ENCODE peak calls at places on chromosomes 16 and 17, in five cellular contexts. R, S, T, G and A are unnamed samples.

GRCh38 chr16:19354371-19354770 is 63.3 kb upstream of the TMC5 start:
- DNase-seq in R (no peak), S (no peak), T (no peak), G (no peak), A (no peak)

GRCh38 chr16:23145608-23146007 is 3.6 kb downstream of the USP31 start:
- DNase-seq in R (no peak), S (no peak), T (no peak), G (no peak), A (no peak)

GRCh38 chr17:38568274-38568673 is 37.5 kb downstream of the SRCIN1 start:
- DNase-seq in R (no peak), S (no peak), T (peak; percentile 83), G (no peak), A (no peak)

GRCh38 chr16:11188801-11189740 is 66.9 kb downstream of the SOCS1 start:
- DNase-seq in R (no peak), S (no peak), T (no peak), G (no peak), A (no peak)

GRCh38 chr16:4190086-4190485 is 51.8 kb downstream of the SRL start:
- DNase-seq in R (no peak), S (no peak), T (no peak), G (no peak), A (no peak)

GRCh38 chr16:29900102-29900887 is at the start of gene ASPHD1:
- DNase-seq in R (no peak), S (peak; percentile 83), T (peak; percentile 95), G (peak; percentile 73), A (peak; percentile 79)

GRCh38 chr16:56776562-56776961 is 46.6 kb downstream of the NUP93 start:
- DNase-seq in R (no peak), S (no peak), T (no peak), G (no peak), A (no peak)

GRCh38 chr16:17365211-17365541 is 105.6 kb downstream of the XYLT1 start:
- DNase-seq in R (no peak), S (no peak), T (no peak), G (no peak), A (no peak)

GRCh38 chr16:23407436-23408125 is 45.4 kb downstream of the COG7 start:
- DNase-seq in R (no peak), S (no peak), T (no peak), G (no peak), A (no peak)

GRCh38 chr17:9050801-9051401 is 29.6 kb downstream of the NTN1 start:
- DNase-seq in R (peak; percentile 56), S (no peak), T (peak; percentile 88), G (no peak), A (no peak)

GRCh38 chr16:87644186-87644585 is 41.9 kb downstream of the JPH3 start:
- DNase-seq in R (no peak), S (no peak), T (no peak), G (no peak), A (no peak)

GRCh38 chr17:79814966-79815835 is 18.3 kb upstream of the CBX8 start:
- DNase-seq in R (no peak), S (peak; percentile 71), T (peak; percentile 81), G (no peak), A (no peak)

GRCh38 chr17:27846042-27846655 is 45.8 kb upstream of the NOS2 start:
- DNase-seq in R (no peak), S (no peak), T (peak; percentile 17), G (no peak), A (no peak)

DNA sequence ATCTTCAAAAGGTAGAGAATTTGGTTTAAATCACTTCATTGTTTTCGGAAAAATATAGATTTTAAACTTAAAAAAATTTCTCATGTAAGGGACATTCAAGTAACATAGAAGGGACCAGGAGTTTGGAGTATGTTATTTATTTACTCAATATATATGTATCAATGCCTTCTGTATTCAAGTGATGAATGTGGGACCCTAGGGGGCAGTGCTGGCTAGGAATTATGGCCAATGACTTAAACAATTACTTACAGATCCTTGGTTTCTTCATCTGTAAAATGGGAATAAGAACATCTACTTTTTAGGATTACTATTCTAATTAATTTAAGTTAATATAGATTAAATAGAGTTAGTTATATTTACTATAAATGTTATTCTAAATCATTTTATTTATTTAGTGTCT is 886.3 kb upstream of the RBFOX1 start:
- DNase-seq in R (no peak), S (no peak), T (no peak), G (peak; percentile 33), A (no peak)
- TF ChIP-seq CTCF in R (no peak), S (no peak), T (peak; percentile 61), G (peak; percentile 7), A (no peak)

GRCh38 chr16:67391424-67392300 is 1.6 kb downstream of the TPPP3 start:
- DNase-seq in R (no peak), S (peak; percentile 35), T (no peak), G (no peak), A (no peak)
- H3K27ac ChIP-seq in R (peak overlapping the region; percentile 64), S (peak overlapping the region; percentile 65), T (no peak overlapping the region), G (no peak overlapping the region), A (no peak overlapping the region)

DNA sequence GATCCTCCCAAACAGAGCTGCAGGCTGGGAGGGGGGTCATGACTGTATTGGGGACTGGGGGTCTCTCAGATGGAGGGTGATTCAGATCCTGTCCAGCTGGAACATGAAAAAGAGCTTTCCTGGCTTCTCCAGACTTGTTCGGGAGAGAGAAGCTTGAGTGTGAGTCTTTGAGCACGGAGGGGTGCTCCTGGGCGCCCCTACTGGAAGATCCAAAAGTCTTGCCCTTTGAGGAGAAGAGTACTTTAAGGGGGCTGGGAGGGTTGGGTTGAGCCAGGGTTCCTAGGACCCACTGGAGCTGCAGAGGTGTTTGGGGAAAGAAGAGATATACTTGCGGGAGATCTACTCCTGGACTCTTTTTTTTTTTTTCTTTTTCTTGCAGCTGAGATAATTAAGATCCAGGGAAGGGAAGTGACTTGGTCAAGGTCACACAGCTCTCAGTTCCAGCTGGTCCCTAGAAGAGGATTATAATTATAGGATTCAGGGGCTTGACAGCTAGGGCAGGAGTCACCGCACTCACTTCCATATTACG is 8.4 kb downstream of the RARA start:
- DNase-seq in R (peak; percentile 83), S (peak; percentile 63), T (peak; percentile 93), G (peak; percentile 63), A (peak; percentile 77)
- TF ChIP-seq CTCF in R (peak; percentile 63), S (peak; percentile 32), T (peak; percentile 71), G (peak; percentile 61), A (peak; percentile 38)

DNA sequence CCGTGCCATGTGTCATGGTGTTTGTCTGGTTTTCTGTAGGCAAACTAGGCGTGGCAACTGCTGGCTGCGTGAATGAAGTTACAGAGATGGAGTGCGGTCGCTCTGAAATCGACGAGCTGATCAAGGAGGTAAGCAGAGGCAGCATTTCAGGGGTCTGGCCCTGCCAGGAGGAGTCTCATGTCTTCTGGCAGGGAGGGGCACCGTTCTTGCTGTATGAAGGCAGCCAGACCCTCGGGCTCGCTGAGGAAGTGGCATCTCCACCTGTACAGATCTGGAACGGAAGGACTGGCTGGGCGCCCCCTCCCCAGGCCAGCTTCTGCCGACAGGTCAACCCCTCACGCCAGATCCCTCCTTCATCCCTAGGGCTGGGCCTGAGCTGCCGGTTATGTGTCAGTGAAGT is 12.6 kb downstream of the IRF8 start:
- DNase-seq in R (no peak), S (no peak), T (no peak), G (no peak), A (no peak)
- H3K27ac ChIP-seq in R (no peak overlapping the region), S (peak overlapping the region; percentile 28), T (no peak overlapping the region), G (no peak overlapping the region), A (peak overlapping the region; percentile 34)

GRCh38 chr16:83066011-83066410 is 439.2 kb downstream of the CDH13 start:
- DNase-seq in R (no peak), S (no peak), T (no peak), G (no peak), A (no peak)

GRCh38 chr16:83070416-83071199 is 443.8 kb downstream of the CDH13 start:
- DNase-seq in R (no peak), S (no peak), T (no peak), G (no peak), A (no peak)

GRCh38 chr16:83066881-83067280 is 440.1 kb downstream of the CDH13 start:
- DNase-seq in R (no peak), S (no peak), T (no peak), G (no peak), A (no peak)

GRCh38 chr16:83068686-83069085 is 441.9 kb downstream of the CDH13 start:
- DNase-seq in R (no peak), S (no peak), T (no peak), G (no peak), A (no peak)
- TF ChIP-seq CTCF in R (peak; percentile 45), S (no peak), T (no peak), G (no peak), A (no peak)

DNA sequence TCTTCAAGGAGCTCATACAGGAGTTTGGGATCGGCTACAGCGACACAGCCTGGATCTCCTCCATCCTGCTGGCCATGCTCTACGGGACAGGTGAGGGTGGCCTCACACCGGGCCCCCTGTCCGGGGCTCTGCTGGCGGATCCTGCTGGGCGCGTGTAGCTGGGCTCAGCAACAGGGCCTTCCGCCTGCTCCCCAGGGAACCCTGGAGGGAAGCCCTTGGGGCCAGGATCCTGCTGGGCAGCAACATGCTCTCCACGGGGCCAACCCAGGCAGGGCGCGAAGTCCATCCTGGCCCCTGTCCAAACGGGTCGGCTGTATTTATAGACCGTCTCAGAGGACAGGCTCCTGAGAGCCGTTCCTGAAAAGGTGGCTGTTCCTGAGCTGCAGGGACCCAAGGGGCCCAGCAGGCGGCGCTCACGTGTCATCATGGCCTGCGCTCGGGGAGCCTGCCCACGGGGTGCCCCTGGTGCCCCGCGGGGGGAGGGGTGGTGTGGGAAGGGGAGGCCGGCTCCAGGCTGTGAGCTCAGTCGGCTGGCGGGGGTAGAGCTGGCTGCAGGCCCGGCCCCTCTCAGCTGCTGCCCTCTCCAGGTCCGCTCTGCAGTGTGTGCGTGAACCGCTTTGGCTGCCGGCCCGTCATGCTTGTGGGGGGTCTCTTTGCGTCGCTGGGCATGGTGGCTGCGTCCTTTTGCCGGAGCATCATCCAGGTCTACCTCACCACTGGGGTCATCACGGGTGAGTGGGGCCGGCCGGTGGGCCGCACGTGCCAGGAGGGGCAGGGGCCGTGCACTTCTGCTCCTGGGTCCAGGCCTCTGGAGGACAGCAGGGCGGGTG is 7.5 kb downstream of the SLC16A3 start:
- DNase-seq in R (no peak), S (peak; percentile 53), T (peak; percentile 95), G (peak; percentile 48), A (no peak)
- H3K27ac ChIP-seq in R (peak overlapping the region; percentile 10), S (peak overlapping the region; percentile 55), T (no peak overlapping the region), G (no peak overlapping the region), A (peak overlapping the region; percentile 62)

DNA sequence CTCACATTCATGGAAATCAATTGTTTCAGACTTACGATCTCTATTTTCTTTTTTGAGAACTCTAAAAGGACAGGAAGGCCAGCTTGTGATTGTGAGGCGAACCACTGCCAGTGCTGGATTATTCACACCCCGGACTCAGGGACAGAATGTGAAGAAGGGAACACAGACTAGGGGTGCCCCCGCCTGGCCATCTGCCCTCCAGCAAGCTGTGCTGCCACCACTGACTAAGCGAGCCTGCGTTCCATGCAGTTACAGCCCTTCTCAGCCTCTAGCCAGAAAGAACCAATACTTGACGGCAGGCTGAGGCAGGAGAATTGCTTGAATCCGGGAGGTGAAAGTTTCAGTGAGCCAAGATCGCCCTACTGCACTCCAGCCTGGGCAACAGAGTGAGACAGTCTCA is 2.8 kb downstream of the HAGH start:
- DNase-seq in R (no peak), S (no peak), T (peak; percentile 84), G (peak; percentile 65), A (no peak)
- TF ChIP-seq CTCF in R (no peak), S (no peak), T (peak; percentile 68), G (peak; percentile 46), A (no peak)

GRCh38 chr17:78380370-78380769 is 1.9 kb downstream of the PGS1 start:
- DNase-seq in R (no peak), S (no peak), T (no peak), G (no peak), A (no peak)
- H3K27ac ChIP-seq in R (no peak overlapping the region), S (peak overlapping the region; percentile 99), T (no peak overlapping the region), G (no peak overlapping the region), A (no peak overlapping the region)